ENCODE peak calls at places on chromosomes 7 and 10, in six cellular contexts. One of them, this sample, is unnamed. For H3K9me3, the result is how much of the 10 kb centered on the place peaks cover.

GRCh38 chr7:140084972-140085371 is 22.2 kb upstream of the PARP12 start:
- DNase-seq in mucosa of descending colon: peak
- DNase-seq in heart left ventricle: no peak
- DNase-seq in endodermal cell: no peak
- DNase-seq in ovary: no peak
- DNase-seq in CD8-positive, alpha-beta T cell: no peak
- DNase-seq in this sample: no peak

GRCh38 chr10:23656735-23657134 is 217.9 kb downstream of the OTUD1 start:
- DNase-seq in mucosa of descending colon: no peak
- DNase-seq in heart left ventricle: no peak
- DNase-seq in endodermal cell: peak
- DNase-seq in ovary: no peak
- DNase-seq in CD8-positive, alpha-beta T cell: no peak
- DNase-seq in this sample: no peak

GRCh38 chr10:71228875-71229720 is 16.7 kb downstream of the UNC5B start:
- DNase-seq in mucosa of descending colon: peak
- DNase-seq in heart left ventricle: peak
- DNase-seq in endodermal cell: no peak
- DNase-seq in ovary: no peak
- DNase-seq in CD8-positive, alpha-beta T cell: no peak
- DNase-seq in this sample: no peak

GRCh38 chr7:98250789-98251188 is 1.2 kb downstream of the TECPR1 start:
- DNase-seq in mucosa of descending colon: no peak
- DNase-seq in heart left ventricle: no peak
- DNase-seq in endodermal cell: no peak
- DNase-seq in ovary: no peak
- DNase-seq in CD8-positive, alpha-beta T cell: no peak
- DNase-seq in this sample: peak

GRCh38 chr10:260819-261429 is 125.7 kb downstream of the ZMYND11 start:
- DNase-seq in mucosa of descending colon: no peak
- DNase-seq in heart left ventricle: no peak
- DNase-seq in endodermal cell: no peak
- DNase-seq in ovary: no peak
- DNase-seq in CD8-positive, alpha-beta T cell: no peak
- DNase-seq in this sample: no peak

GRCh38 chr10:3169271-3169670 is 3.3 kb downstream of the PITRM1 start:
- DNase-seq in mucosa of descending colon: no peak
- DNase-seq in heart left ventricle: no peak
- DNase-seq in endodermal cell: peak
- DNase-seq in ovary: no peak
- DNase-seq in CD8-positive, alpha-beta T cell: no peak
- DNase-seq in this sample: no peak

GRCh38 chr10:67284589-67284988 is 358.8 kb downstream of the LRRTM3 start:
- DNase-seq in mucosa of descending colon: no peak
- DNase-seq in heart left ventricle: no peak
- DNase-seq in endodermal cell: no peak
- DNase-seq in ovary: no peak
- DNase-seq in CD8-positive, alpha-beta T cell: no peak
- DNase-seq in this sample: no peak

GRCh38 chr10:1544209-1544673 is 193.1 kb downstream of the ADARB2 start:
- DNase-seq in mucosa of descending colon: no peak
- DNase-seq in heart left ventricle: no peak
- DNase-seq in endodermal cell: no peak
- DNase-seq in ovary: no peak
- DNase-seq in CD8-positive, alpha-beta T cell: no peak
- DNase-seq in this sample: no peak

GRCh38 chr7:33757050-33757449 is 148.3 kb upstream of the BMPER start:
- DNase-seq in mucosa of descending colon: no peak
- DNase-seq in heart left ventricle: no peak
- DNase-seq in endodermal cell: no peak
- DNase-seq in ovary: no peak
- DNase-seq in CD8-positive, alpha-beta T cell: no peak
- DNase-seq in this sample: no peak

GRCh38 chr10:63466168-63466935 is 575 bp upstream of the JMJD1C start:
- DNase-seq in mucosa of descending colon: no peak
- DNase-seq in heart left ventricle: peak
- DNase-seq in endodermal cell: no peak
- DNase-seq in ovary: no peak
- DNase-seq in CD8-positive, alpha-beta T cell: peak
- DNase-seq in this sample: peak

GRCh38 chr10:110797416-110797815 is 74.3 kb upstream of the PDCD4 start:
- DNase-seq in mucosa of descending colon: no peak
- DNase-seq in heart left ventricle: no peak
- DNase-seq in endodermal cell: no peak
- DNase-seq in ovary: no peak
- DNase-seq in CD8-positive, alpha-beta T cell: no peak
- DNase-seq in this sample: no peak

GRCh38 chr7:140926021-140926812 is 1.5 kb upstream of the BRAF start:
- DNase-seq in mucosa of descending colon: no peak
- DNase-seq in heart left ventricle: no peak
- DNase-seq in endodermal cell: no peak
- DNase-seq in ovary: no peak
- DNase-seq in CD8-positive, alpha-beta T cell: no peak
- DNase-seq in this sample: no peak

DNA sequence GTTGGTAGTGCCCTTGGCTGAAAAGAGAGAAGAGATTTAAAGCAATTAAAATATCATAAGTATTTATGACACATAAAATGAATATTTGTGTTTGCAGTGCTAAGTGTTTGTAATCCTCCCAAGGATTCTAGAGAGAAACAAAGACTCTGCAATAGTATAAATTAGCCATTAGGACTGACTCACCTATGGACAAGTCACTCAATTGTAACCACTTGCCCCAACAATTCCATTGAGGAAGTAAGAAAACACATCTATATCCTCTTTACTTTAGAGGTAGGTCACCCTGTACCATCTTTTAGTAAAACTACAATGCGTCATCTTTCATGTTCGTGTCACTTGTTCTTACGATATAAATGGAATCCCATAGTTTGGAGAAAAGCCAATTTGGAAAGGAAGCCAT is 85.7 kb upstream of the INHBA start:
- DNase-seq in mucosa of descending colon: no peak
- DNase-seq in heart left ventricle: no peak
- DNase-seq in endodermal cell: no peak
- DNase-seq in ovary: no peak
- DNase-seq in CD8-positive, alpha-beta T cell: no peak
- DNase-seq in this sample: no peak
- H3K9me3 ChIP-seq in mucosa of descending colon: under half
- H3K9me3 ChIP-seq in heart left ventricle: under half
- H3K9me3 ChIP-seq in endodermal cell: under half
- H3K9me3 ChIP-seq in ovary: under half
- H3K9me3 ChIP-seq in CD8-positive, alpha-beta T cell: under half
- H3K9me3 ChIP-seq in this sample: under half

GRCh38 chr7:157660971-157661610 is 324.3 kb downstream of the DNAJB6 start:
- DNase-seq in mucosa of descending colon: no peak
- DNase-seq in heart left ventricle: no peak
- DNase-seq in endodermal cell: peak
- DNase-seq in ovary: no peak
- DNase-seq in CD8-positive, alpha-beta T cell: no peak
- DNase-seq in this sample: no peak

GRCh38 chr7:157663061-157663863 is 326.5 kb downstream of the DNAJB6 start:
- DNase-seq in mucosa of descending colon: no peak
- DNase-seq in heart left ventricle: no peak
- DNase-seq in endodermal cell: peak
- DNase-seq in ovary: peak
- DNase-seq in CD8-positive, alpha-beta T cell: no peak
- DNase-seq in this sample: no peak

GRCh38 chr7:157662110-157662791 is 325.4 kb downstream of the DNAJB6 start:
- DNase-seq in mucosa of descending colon: no peak
- DNase-seq in heart left ventricle: no peak
- DNase-seq in endodermal cell: peak
- DNase-seq in ovary: no peak
- DNase-seq in CD8-positive, alpha-beta T cell: no peak
- DNase-seq in this sample: no peak

GRCh38 chr7:157664034-157664433 is 327.2 kb downstream of the DNAJB6 start:
- DNase-seq in mucosa of descending colon: no peak
- DNase-seq in heart left ventricle: no peak
- DNase-seq in endodermal cell: peak
- DNase-seq in ovary: no peak
- DNase-seq in CD8-positive, alpha-beta T cell: no peak
- DNase-seq in this sample: no peak

DNA sequence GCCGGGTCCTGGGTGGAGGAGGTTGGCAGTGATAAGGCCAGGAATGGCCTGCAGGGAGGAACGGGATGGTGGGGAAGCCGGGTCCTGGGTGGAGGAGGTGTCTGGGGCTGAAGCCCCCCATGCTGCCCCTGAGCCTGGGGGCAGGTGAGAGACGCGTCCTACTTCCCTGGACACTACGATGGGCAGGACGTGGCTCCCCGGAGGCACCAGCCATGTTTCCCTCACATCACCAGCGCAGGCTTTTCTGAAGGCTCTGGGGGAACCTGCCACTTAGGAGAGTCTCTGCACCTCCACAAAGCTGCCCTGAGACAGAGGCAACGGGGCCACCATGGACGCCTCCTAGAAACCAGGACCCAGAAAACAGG is 324.8 kb downstream of the DNAJB6 start:
- DNase-seq in mucosa of descending colon: no peak
- DNase-seq in heart left ventricle: no peak
- DNase-seq in endodermal cell: no peak
- DNase-seq in ovary: no peak
- DNase-seq in CD8-positive, alpha-beta T cell: no peak
- DNase-seq in this sample: no peak
- H3K9me3 ChIP-seq in mucosa of descending colon: under half
- H3K9me3 ChIP-seq in heart left ventricle: under half
- H3K9me3 ChIP-seq in endodermal cell: half or more
- H3K9me3 ChIP-seq in ovary: under half
- H3K9me3 ChIP-seq in CD8-positive, alpha-beta T cell: under half
- H3K9me3 ChIP-seq in this sample: under half

GRCh38 chr10:75575940-75576339 is 144.5 kb downstream of the LRMDA start:
- DNase-seq in mucosa of descending colon: no peak
- DNase-seq in heart left ventricle: no peak
- DNase-seq in endodermal cell: no peak
- DNase-seq in ovary: no peak
- DNase-seq in CD8-positive, alpha-beta T cell: no peak
- DNase-seq in this sample: no peak
- H3K9me3 ChIP-seq in mucosa of descending colon: under half
- H3K9me3 ChIP-seq in heart left ventricle: under half
- H3K9me3 ChIP-seq in endodermal cell: under half
- H3K9me3 ChIP-seq in ovary: under half
- H3K9me3 ChIP-seq in CD8-positive, alpha-beta T cell: under half
- H3K9me3 ChIP-seq in this sample: under half

GRCh38 chr10:14604181-14605142 is 170.2 kb downstream of the FAM107B start:
- DNase-seq in mucosa of descending colon: peak
- DNase-seq in heart left ventricle: peak
- DNase-seq in endodermal cell: peak
- DNase-seq in ovary: peak
- DNase-seq in CD8-positive, alpha-beta T cell: peak
- DNase-seq in this sample: peak

GRCh38 chr10:14605231-14605925 is 169.3 kb downstream of the FAM107B start:
- DNase-seq in mucosa of descending colon: no peak
- DNase-seq in heart left ventricle: no peak
- DNase-seq in endodermal cell: no peak
- DNase-seq in ovary: no peak
- DNase-seq in CD8-positive, alpha-beta T cell: no peak
- DNase-seq in this sample: no peak

GRCh38 chr10:14608381-14609001 is 166.2 kb downstream of the FAM107B start:
- DNase-seq in mucosa of descending colon: no peak
- DNase-seq in heart left ventricle: peak
- DNase-seq in endodermal cell: no peak
- DNase-seq in ovary: no peak
- DNase-seq in CD8-positive, alpha-beta T cell: no peak
- DNase-seq in this sample: no peak

GRCh38 chr10:14609178-14609577 is 165.5 kb downstream of the FAM107B start:
- DNase-seq in mucosa of descending colon: no peak
- DNase-seq in heart left ventricle: no peak
- DNase-seq in endodermal cell: no peak
- DNase-seq in ovary: no peak
- DNase-seq in CD8-positive, alpha-beta T cell: no peak
- DNase-seq in this sample: no peak

DNA sequence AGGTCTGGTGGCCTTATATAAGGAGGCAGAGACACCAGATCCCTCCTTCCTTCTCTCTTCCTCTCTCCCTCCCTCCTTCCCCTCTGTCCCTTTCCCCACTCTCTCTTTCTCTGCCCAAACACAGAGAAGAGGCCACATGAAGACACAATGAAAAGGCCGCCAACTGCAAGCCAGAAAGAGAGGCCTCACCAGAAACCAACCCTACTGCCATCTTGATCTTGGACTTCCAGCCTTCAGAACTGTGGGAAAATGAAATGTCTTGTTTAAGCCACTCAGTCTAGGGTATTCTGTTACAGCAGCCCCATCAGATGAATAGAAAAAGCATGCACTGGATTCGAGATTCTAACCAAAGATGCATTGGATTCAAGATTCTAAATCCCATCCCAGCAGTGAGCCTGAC is 168.1 kb downstream of the FAM107B start:
- DNase-seq in mucosa of descending colon: no peak
- DNase-seq in heart left ventricle: no peak
- DNase-seq in endodermal cell: no peak
- DNase-seq in ovary: no peak
- DNase-seq in CD8-positive, alpha-beta T cell: no peak
- DNase-seq in this sample: no peak
- H3K9me3 ChIP-seq in mucosa of descending colon: under half
- H3K9me3 ChIP-seq in heart left ventricle: under half
- H3K9me3 ChIP-seq in endodermal cell: under half
- H3K9me3 ChIP-seq in ovary: under half
- H3K9me3 ChIP-seq in CD8-positive, alpha-beta T cell: under half
- H3K9me3 ChIP-seq in this sample: under half

GRCh38 chr7:43668035-43668434 is 61.3 kb downstream of the COA1 start:
- DNase-seq in mucosa of descending colon: no peak
- DNase-seq in heart left ventricle: no peak
- DNase-seq in endodermal cell: no peak
- DNase-seq in ovary: no peak
- DNase-seq in CD8-positive, alpha-beta T cell: no peak
- DNase-seq in this sample: no peak
- H3K9me3 ChIP-seq in mucosa of descending colon: under half
- H3K9me3 ChIP-seq in heart left ventricle: under half
- H3K9me3 ChIP-seq in endodermal cell: under half
- H3K9me3 ChIP-seq in ovary: under half
- H3K9me3 ChIP-seq in CD8-positive, alpha-beta T cell: under half
- H3K9me3 ChIP-seq in this sample: under half

GRCh38 chr10:123683459-123683858 is 17.3 kb downstream of the GPR26 start:
- DNase-seq in mucosa of descending colon: no peak
- DNase-seq in heart left ventricle: no peak
- DNase-seq in endodermal cell: no peak
- DNase-seq in ovary: no peak
- DNase-seq in CD8-positive, alpha-beta T cell: no peak
- DNase-seq in this sample: no peak
- H3K9me3 ChIP-seq in mucosa of descending colon: under half
- H3K9me3 ChIP-seq in heart left ventricle: under half
- H3K9me3 ChIP-seq in endodermal cell: under half
- H3K9me3 ChIP-seq in ovary: under half
- H3K9me3 ChIP-seq in CD8-positive, alpha-beta T cell: under half
- H3K9me3 ChIP-seq in this sample: under half

This sample was measured in T-helper 17 cell.